ENCODE peak calls at places on chromosomes 4 and X, in four cellular contexts. E is NCI-H510A treated with DMSO at 0.1 percent for 48 hours, Q is HEK293T, C is memory B cell. Y is an unnamed sample.

GRCh38 chrX:31445542-31445941 is 373.7 kb upstream of the FTHL17 start:
- DNase-seq in E (no peak), Q (no peak), C (no peak), Y (no peak)

GRCh38 chr4:151865327-151865726 is 104.5 kb upstream of the GATB start:
- DNase-seq in E (no peak), Q (no peak), C (no peak), Y (no peak)

GRCh38 chr4:98586231-98586630 is 72.2 kb downstream of the TSPAN5 start:
- DNase-seq in E (no peak), Q (no peak), C (no peak), Y (no peak)

GRCh38 chrX:109707322-109707721 is 25.7 kb downstream of the ACSL4 start:
- DNase-seq in E (no peak), Q (no peak), C (no peak), Y (no peak)

GRCh38 chrX:2710496-2710895 is 19.4 kb downstream of the CD99 start:
- DNase-seq in E (no peak), Q (no peak), C (no peak), Y (no peak)

GRCh38 chr4:75391489-75392166 is 122.6 kb downstream of the RCHY1 start:
- DNase-seq in E (no peak), Q (no peak), C (no peak), Y (no peak)

GRCh38 chr4:2168469-2169319 is 73.2 kb downstream of the HAUS3 start:
- DNase-seq in E (peak; percentile 2), Q (no peak), C (no peak), Y (no peak)

GRCh38 chr4:177479063-177479462 is 36.8 kb upstream of the AGA start:
- DNase-seq in E (no peak), Q (no peak), C (no peak), Y (no peak)

GRCh38 chr4:181796502-181796901 is 446.7 kb upstream of the TENM3 start:
- DNase-seq in E (no peak), Q (no peak), C (no peak), Y (no peak)

GRCh38 chr4:151561551-151562256 is 152.7 kb downstream of the FHIP1A start:
- DNase-seq in E (no peak), Q (no peak), C (no peak), Y (no peak)

GRCh38 chrX:115616943-115617563 is 56.1 kb downstream of the PLS3 start:
- DNase-seq in E (no peak), Q (no peak), C (no peak), Y (no peak)

GRCh38 chr4:5823542-5824211 is 69.2 kb downstream of the CRMP1 start:
- DNase-seq in E (no peak), Q (no peak), C (no peak), Y (no peak)

GRCh38 chrX:87517571-87518141 is at the start of gene KLHL4:
- DNase-seq in E (peak; percentile 27), Q (no peak), C (no peak), Y (no peak)

GRCh38 chr4:101693842-101694398 is 96.6 kb upstream of the BANK1 start:
- DNase-seq in E (peak; percentile 48), Q (no peak), C (peak; percentile 11), Y (no peak)

Y was measured in AG04449.